ENCODE peak calls at places on chromosome 1, in nine cellular contexts. W is brain microvascular endothelial cell; P is lung; N is substantia nigra; H is Peyer's patch; Y is psoas muscle; F is IMR-90; G is ovary; A is CD8-positive, alpha-beta T cell. B is an unnamed sample.

GRCh38 chr1:91765880-91766443 is 120.0 kb downstream of the TGFBR3 start:
- DNase-seq in W (no peak), P (no peak), N (no peak), H (no peak), Y (no peak), F (no peak), G (no peak), A (no peak), B (no peak)

GRCh38 chr1:117646007-117646913 is 40.4 kb downstream of the TENT5C start:
- DNase-seq in W (no peak), P (no peak), N (no peak), H (no peak), Y (no peak), F (peak), G (no peak), A (no peak), B (peak)

GRCh38 chr1:94713472-94714141 is 106.5 kb upstream of the SLC44A3 start:
- DNase-seq in W (peak), P (peak), N (peak), H (peak), Y (peak), F (peak), G (peak), A (no peak), B (peak)

GRCh38 chr1:171640225-171640624 is 12.3 kb downstream of the MYOC start:
- DNase-seq in W (no peak), P (no peak), N (no peak), H (no peak), Y (no peak), F (no peak), G (no peak), A (no peak), B (no peak)

GRCh38 chr1:29688477-29689365 is 452.4 kb downstream of the PTPRU start:
- DNase-seq in W (peak), P (no peak), N (no peak), H (no peak), Y (no peak), F (peak), G (no peak), A (no peak), B (no peak)

GRCh38 chr1:78716186-78716585 is 66.6 kb downstream of the IFI44 start:
- DNase-seq in W (peak), P (no peak), N (no peak), H (no peak), Y (no peak), F (peak), G (no peak), A (no peak), B (no peak)

GRCh38 chr1:227124461-227124860 is 184.4 kb downstream of the COQ8A start:
- DNase-seq in W (no peak), P (no peak), N (no peak), H (no peak), Y (no peak), F (peak), G (no peak), A (no peak), B (no peak)

GRCh38 chr1:9121891-9122409 is 7.0 kb downstream of the GPR157 start:
- DNase-seq in W (no peak), P (no peak), N (no peak), H (no peak), Y (no peak), F (no peak), G (no peak), A (no peak), B (no peak)

GRCh38 chr1:94322696-94323095 is 85.3 kb upstream of the ARHGAP29 start:
- DNase-seq in W (peak), P (no peak), N (no peak), H (no peak), Y (no peak), F (no peak), G (no peak), A (no peak), B (no peak)

GRCh38 chr1:235650341-235651169 is 971 bp upstream of the GNG4 start:
- DNase-seq in W (no peak), P (no peak), N (no peak), H (no peak), Y (no peak), F (no peak), G (peak), A (no peak), B (peak)

DNA sequence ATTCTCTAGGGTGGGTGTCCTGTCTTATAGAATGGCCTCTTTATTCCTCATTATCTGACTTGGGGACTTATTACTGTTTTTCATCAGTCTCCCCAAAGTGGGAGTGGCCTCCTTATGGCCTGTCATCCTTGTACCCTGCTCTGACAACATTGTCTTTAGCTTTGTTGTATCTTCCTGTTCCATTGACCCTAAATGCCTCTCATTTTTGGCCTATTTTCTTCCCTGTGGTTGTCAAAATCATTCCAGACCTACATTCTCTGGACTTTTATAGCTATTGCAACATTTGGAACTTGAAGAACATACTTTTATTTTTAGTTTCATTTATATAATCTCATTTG is 9.7 kb downstream of the SFT2D2 start:
- DNase-seq in W (no peak), P (no peak), N (no peak), H (no peak), Y (no peak), F (no peak), G (no peak), A (no peak), B (no peak)
- H3K27ac ChIP-seq in W (no peak), P (no peak), N (peak), H (no peak), Y (no peak), F (no peak), G (no peak), A (no peak), B (peak)

DNA sequence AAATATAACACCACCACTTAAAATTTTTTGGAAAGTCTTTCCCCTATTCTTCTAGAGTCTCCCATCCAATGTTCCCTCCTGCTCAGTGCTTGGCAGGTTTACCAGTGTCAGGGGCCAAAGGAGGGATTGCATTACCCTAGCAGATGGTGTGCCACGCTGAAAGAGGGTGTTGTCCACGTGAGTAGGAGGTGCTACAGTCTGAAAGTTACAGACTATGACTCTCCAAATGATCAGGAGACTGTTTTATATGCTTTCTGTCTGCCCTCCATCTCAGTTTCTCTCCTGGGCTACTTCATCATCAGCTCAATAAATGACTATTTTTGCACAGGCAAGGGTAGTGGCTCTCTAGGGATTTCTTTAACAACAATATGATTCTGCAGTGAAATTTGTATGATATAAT is 31.3 kb upstream of the ANGPTL7 start:
- DNase-seq in W (no peak), P (no peak), N (no peak), H (no peak), Y (peak), F (peak), G (peak), A (no peak), B (no peak)
- H3K27ac ChIP-seq in W (peak), P (no peak), N (no peak), H (no peak), Y (peak), F (peak), G (no peak), A (no peak), B (no peak)

DNA sequence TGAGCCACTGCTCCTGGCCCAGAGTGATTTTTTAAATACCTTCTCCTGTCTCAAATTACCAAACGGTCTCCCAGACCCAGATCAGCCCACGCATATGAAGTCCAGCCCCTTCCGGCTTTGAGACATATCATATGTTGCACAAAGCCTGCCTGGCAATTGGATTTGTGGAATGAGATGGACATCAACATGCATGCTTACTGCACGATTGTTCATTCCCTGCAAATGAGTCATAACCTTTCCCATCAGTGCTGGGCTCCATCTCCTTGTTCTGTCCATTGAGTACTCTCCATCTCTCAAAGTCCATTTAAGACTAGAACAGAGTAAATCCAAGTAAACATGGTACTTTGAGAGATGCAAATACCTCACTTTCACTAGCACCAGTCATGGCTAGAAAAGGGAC is 612.2 kb upstream of the USP24 start:
- DNase-seq in W (peak), P (peak), N (no peak), H (no peak), Y (peak), F (peak), G (no peak), A (no peak), B (no peak)
- H3K27ac ChIP-seq in W (no peak), P (no peak), N (no peak), H (no peak), Y (no peak), F (peak), G (no peak), A (no peak), B (no peak)

DNA sequence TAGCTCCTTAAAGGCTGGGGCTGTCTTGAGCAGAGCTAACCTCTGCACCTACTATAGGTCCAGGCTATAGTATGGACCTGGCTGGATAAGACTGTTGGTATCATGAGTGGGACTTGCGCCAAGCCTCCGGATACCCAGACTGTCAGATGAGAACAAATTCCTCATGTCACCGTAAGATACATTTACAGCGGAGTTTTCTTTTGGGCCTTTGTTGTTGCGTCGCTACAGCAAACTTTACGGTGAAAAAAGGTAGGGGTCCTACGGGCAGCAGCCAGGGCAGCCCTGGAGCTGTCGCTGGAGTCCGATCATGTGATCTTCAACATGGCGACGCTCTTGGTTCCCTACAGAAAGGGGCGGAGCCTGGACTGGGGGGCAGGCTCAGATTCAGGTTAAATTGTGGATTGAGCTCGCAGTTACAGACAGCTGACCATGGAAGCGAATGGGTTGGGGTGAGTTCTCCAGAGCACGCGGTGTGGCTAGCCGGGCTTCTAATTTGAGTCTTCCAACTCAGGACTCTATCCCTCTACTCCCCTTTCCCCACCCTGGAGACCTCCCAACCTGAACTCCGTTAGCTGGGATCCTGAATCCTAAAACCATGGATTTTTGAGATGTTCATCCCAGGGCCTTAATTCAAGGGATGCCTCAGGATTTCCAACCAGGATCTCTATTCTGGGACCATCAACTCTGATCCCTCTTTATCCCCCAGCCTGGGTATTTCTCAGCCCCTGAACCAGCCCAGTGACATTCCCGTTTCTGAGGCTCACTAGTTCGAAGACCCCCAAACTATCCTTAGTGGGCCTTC is at the start of gene UROD:
- DNase-seq in W (peak), P (peak), N (peak), H (peak), Y (peak), F (peak), G (peak), A (peak), B (peak)
- H3K27ac ChIP-seq in W (peak), P (peak), N (peak), H (peak), Y (peak), F (peak), G (peak), A (peak), B (peak)

GRCh38 chr1:245156041-245156735 is 1.4 kb downstream of the KIF26B start:
- DNase-seq in W (peak), P (peak), N (peak), H (peak), Y (peak), F (peak), G (peak), A (peak), B (peak)
- H3K27ac ChIP-seq in W (no peak), P (peak), N (no peak), H (peak), Y (no peak), F (peak), G (no peak), A (no peak), B (no peak)

DNA sequence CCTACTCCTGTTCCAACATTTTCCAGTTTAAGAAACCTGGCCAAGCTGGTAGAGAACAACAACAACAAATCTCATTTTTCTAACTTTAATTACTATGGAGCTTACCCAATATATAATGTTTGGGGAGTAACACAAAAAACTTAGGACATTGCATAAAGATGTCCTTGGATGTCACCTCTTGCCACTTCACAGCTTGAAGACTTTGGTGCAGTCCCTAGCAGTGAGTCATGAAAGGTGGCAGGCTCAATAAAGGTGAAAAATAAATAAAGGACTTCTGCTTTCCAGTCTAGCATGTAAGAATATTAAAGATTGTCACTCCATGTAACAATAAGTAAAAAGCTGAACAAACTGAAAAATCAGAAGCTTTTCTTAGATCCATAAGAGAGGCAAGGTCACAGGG is 17.6 kb upstream of the SELP start:
- DNase-seq in W (no peak), P (no peak), N (no peak), H (no peak), Y (no peak), F (no peak), G (no peak), A (no peak), B (no peak)
- H3K27ac ChIP-seq in W (no peak), P (no peak), N (no peak), H (no peak), Y (no peak), F (no peak), G (no peak), A (no peak), B (no peak)

GRCh38 chr1:223785808-223786207 is 59.9 kb downstream of the TP53BP2 start:
- DNase-seq in W (no peak), P (no peak), N (no peak), H (no peak), Y (no peak), F (peak), G (no peak), A (no peak), B (no peak)

GRCh38 chr1:223780318-223780717 is 65.4 kb downstream of the TP53BP2 start:
- DNase-seq in W (no peak), P (no peak), N (no peak), H (no peak), Y (no peak), F (no peak), G (no peak), A (no peak), B (no peak)

GRCh38 chr1:223784541-223784940 is 61.2 kb downstream of the TP53BP2 start:
- DNase-seq in W (no peak), P (no peak), N (no peak), H (no peak), Y (no peak), F (no peak), G (no peak), A (no peak), B (no peak)

GRCh38 chr1:223780926-223781325 is 64.8 kb downstream of the TP53BP2 start:
- DNase-seq in W (no peak), P (no peak), N (no peak), H (no peak), Y (no peak), F (no peak), G (no peak), A (no peak), B (no peak)

GRCh38 chr1:223783676-223784075 is 62.1 kb downstream of the TP53BP2 start:
- DNase-seq in W (no peak), P (no peak), N (no peak), H (no peak), Y (no peak), F (no peak), G (no peak), A (no peak), B (no peak)
- H3K27ac ChIP-seq in W (no peak), P (no peak), N (no peak), H (no peak), Y (no peak), F (no peak), G (no peak), A (no peak), B (no peak)

GRCh38 chr1:36351222-36351977 is 28.0 kb upstream of the EVA1B start:
- DNase-seq in W (peak), P (peak), N (no peak), H (no peak), Y (no peak), F (peak), G (no peak), A (no peak), B (no peak)
- H3K27ac ChIP-seq in W (peak), P (no peak), N (no peak), H (peak), Y (peak), F (peak), G (peak), A (no peak), B (no peak)

GRCh38 chr1:55402676-55403464 is 187.7 kb upstream of the USP24 start:
- DNase-seq in W (no peak), P (no peak), N (no peak), H (no peak), Y (no peak), F (peak), G (no peak), A (no peak), B (no peak)
- H3K27ac ChIP-seq in W (no peak), P (no peak), N (no peak), H (no peak), Y (no peak), F (no peak), G (no peak), A (no peak), B (no peak)

B was measured in small intestine.